ENCODE peak calls at places on chromosomes 2 and 18, in four cellular contexts. One of them, this sample, is unnamed.

GRCh38 chr2:130391872-130392670 is 36.2 kb downstream of the PTPN18 start:
- DNase-seq in mesenchymal stem cell: peak; percentile 65
- DNase-seq in fibroblast of pulmonary artery: peak; percentile 40
- DNase-seq in HuH-7.5: no peak
- DNase-seq in this sample: no peak

GRCh38 chr2:178761759-178762371 is 45.4 kb downstream of the TTN start:
- DNase-seq in HuH-7.5: no peak
- DNase-seq in fibroblast of pulmonary artery: peak; percentile 73
- DNase-seq in mesenchymal stem cell: peak; percentile 43
- DNase-seq in this sample: peak; percentile 23

GRCh38 chr2:172094319-172095145 is 8.2 kb downstream of the DLX2 start:
- DNase-seq in mesenchymal stem cell: no peak
- DNase-seq in HuH-7.5: peak; percentile 70
- DNase-seq in fibroblast of pulmonary artery: no peak
- DNase-seq in this sample: peak; percentile 50

GRCh38 chr2:100673115-100673514 is 110.3 kb downstream of the PDCL3 start:
- DNase-seq in mesenchymal stem cell: no peak
- DNase-seq in HuH-7.5: no peak
- DNase-seq in fibroblast of pulmonary artery: no peak
- DNase-seq in this sample: no peak

GRCh38 chr2:215796160-215796559 is 217.2 kb downstream of the MREG start:
- DNase-seq in HuH-7.5: no peak
- DNase-seq in fibroblast of pulmonary artery: peak; percentile 60
- DNase-seq in mesenchymal stem cell: peak; percentile 66
- DNase-seq in this sample: no peak

GRCh38 chr2:15084826-15085489 is 452.4 kb downstream of the LRATD1 start:
- DNase-seq in fibroblast of pulmonary artery: no peak
- DNase-seq in HuH-7.5: no peak
- DNase-seq in mesenchymal stem cell: no peak
- DNase-seq in this sample: no peak

GRCh38 chr2:235917506-235917905 is 250.7 kb downstream of the GBX2 start:
- DNase-seq in fibroblast of pulmonary artery: no peak
- DNase-seq in HuH-7.5: no peak
- DNase-seq in mesenchymal stem cell: no peak
- DNase-seq in this sample: no peak

GRCh38 chr2:16122556-16122955 is 182.2 kb downstream of the MYCN start:
- DNase-seq in fibroblast of pulmonary artery: no peak
- DNase-seq in mesenchymal stem cell: no peak
- DNase-seq in HuH-7.5: no peak
- DNase-seq in this sample: no peak

GRCh38 chr2:33344230-33344629 is 132.2 kb upstream of the RASGRP3 start:
- DNase-seq in HuH-7.5: no peak
- DNase-seq in mesenchymal stem cell: no peak
- DNase-seq in fibroblast of pulmonary artery: no peak
- DNase-seq in this sample: no peak

GRCh38 chr18:9328776-9329175 is 5.8 kb upstream of the TWSG1 start:
- DNase-seq in fibroblast of pulmonary artery: no peak
- DNase-seq in mesenchymal stem cell: no peak
- DNase-seq in HuH-7.5: no peak
- DNase-seq in this sample: no peak

This sample was measured in HTR-8/SVneo.